ENCODE peak calls at places on chromosomes 12 and 14, in eight cellular contexts. L is midbrain; Q is LoVo; Y is endodermal cell; T is GM12865; I is naive thymus-derived CD4-positive, alpha-beta T cell; U is glutamatergic neuron; N is AG08395. S is an unnamed sample.

GRCh38 chr14:71932229-71932951 is at the start of gene RGS6:
- DNase-seq in Y (peak), U (peak), Q (peak), T (peak), L (peak), N (no peak), I (no peak), S (no peak)

GRCh38 chr12:115960-116915 is 49.7 kb downstream of the IQSEC3 start:
- DNase-seq in Q (no peak), N (no peak), U (no peak), L (no peak), I (no peak), Y (no peak), T (no peak), S (no peak)

GRCh38 chr12:51874013-51874412 is 13.9 kb upstream of the ANKRD33 start:
- DNase-seq in I (no peak), U (no peak), Y (no peak), T (no peak), Q (no peak), L (no peak), N (no peak), S (no peak)

GRCh38 chr14:46051801-46052200 is 599.8 kb downstream of the RPL10L start:
- DNase-seq in L (no peak), N (no peak), I (no peak), U (no peak), T (no peak), Y (no peak), Q (no peak), S (no peak)

GRCh38 chr14:70915415-70915814 is 8.2 kb downstream of the PCNX1 start:
- DNase-seq in U (no peak), I (no peak), L (no peak), N (no peak), Q (no peak), Y (no peak), T (no peak), S (no peak)

GRCh38 chr12:128265566-128265965 is 1.4 kb upstream of the TMEM132C start:
- DNase-seq in T (no peak), N (no peak), U (no peak), Y (no peak), L (no peak), I (no peak), Q (no peak), S (no peak)

GRCh38 chr14:68794856-68795601 is 2.2 kb upstream of the ZFP36L1 start:
- DNase-seq in L (peak), Y (peak), N (peak), I (no peak), Q (no peak), T (peak), U (peak), S (no peak)

GRCh38 chr12:41700940-41701339 is 443.7 kb downstream of the GXYLT1 start:
- DNase-seq in I (no peak), T (no peak), Y (no peak), U (no peak), N (no peak), L (no peak), Q (no peak), S (no peak)

GRCh38 chr14:72699852-72700257 is 194.0 kb downstream of the DPF3 start:
- DNase-seq in N (peak), L (no peak), T (no peak), U (no peak), Y (no peak), Q (no peak), I (no peak), S (no peak)